ENCODE peak calls at places on chromosomes 1 and 21, in ten cellular contexts. P is astrocyte of the cerebellum; F is GM23338; G is pancreas; R is aorta; B is lower lobe of right lung; C is neuronal stem cell; E is psoas muscle; D is astrocyte of the spinal cord; L is CD8-positive, alpha-beta memory T cell. X is an unnamed sample.

GRCh38 chr1:6634278-6635052 is 9.8 kb downstream of the THAP3 start:
- DNase-seq in B (peak), R (peak), C (no peak), G (peak), F (peak), E (peak), P (no peak), D (peak), L (peak), X (no peak)

GRCh38 chr1:210800756-210801155 is 333.2 kb downstream of the KCNH1 start:
- DNase-seq in G (no peak), C (no peak), R (no peak), D (no peak), E (no peak), P (no peak), F (no peak), L (no peak), B (no peak), X (no peak)

GRCh38 chr1:3135746-3136455 is 66.9 kb downstream of the PRDM16 start:
- DNase-seq in D (no peak), G (no peak), R (no peak), B (no peak), P (no peak), C (no peak), F (peak), L (no peak), E (no peak), X (no peak)

GRCh38 chr1:66570196-66570595 is 36.2 kb downstream of the SGIP1 start:
- DNase-seq in D (no peak), R (no peak), B (no peak), C (no peak), G (no peak), F (no peak), E (no peak), L (no peak), P (no peak), X (no peak)

GRCh38 chr1:246508897-246509688 is 2.0 kb upstream of the SMYD3 start:
- DNase-seq in F (no peak), E (no peak), P (no peak), L (no peak), C (no peak), D (no peak), G (no peak), B (no peak), R (no peak), X (no peak)

GRCh38 chr1:18836654-18837053 is 22.8 kb downstream of the TAS1R2 start:
- DNase-seq in L (no peak), F (peak), C (no peak), D (no peak), B (no peak), E (no peak), P (no peak), R (peak), G (no peak), X (no peak)

GRCh38 chr1:103110701-103111100 is 2.4 kb upstream of the COL11A1 start:
- DNase-seq in E (no peak), B (no peak), G (no peak), R (no peak), P (no peak), C (peak), L (no peak), D (peak), F (no peak), X (no peak)

GRCh38 chr1:150293433-150294253 is at the start of gene MRPS21:
- DNase-seq in C (peak), P (peak), L (peak), D (peak), E (peak), G (peak), F (peak), R (peak), B (peak), X (peak)

GRCh38 chr1:40944326-40944725 is 35.2 kb upstream of the CTPS1 start:
- DNase-seq in D (peak), L (no peak), G (peak), B (no peak), C (no peak), E (no peak), R (no peak), P (peak), F (peak), X (no peak)

GRCh38 chr1:98405581-98406059 is 255.9 kb upstream of the SNX7 start:
- DNase-seq in C (no peak), R (no peak), L (no peak), E (no peak), G (no peak), D (peak), B (no peak), P (no peak), F (no peak), X (no peak)

GRCh38 chr1:55825486-55825885 is 610.3 kb upstream of the USP24 start:
- DNase-seq in G (no peak), D (no peak), F (no peak), R (no peak), L (no peak), C (no peak), B (no peak), E (no peak), P (no peak), X (no peak)

GRCh38 chr1:12437629-12438028 is 180.4 kb downstream of the DHRS3 start:
- DNase-seq in R (no peak), D (no peak), E (no peak), C (no peak), P (no peak), L (no peak), G (no peak), F (no peak), B (no peak), X (no peak)

GRCh38 chr21:18499761-18500376 is 96.3 kb upstream of the TMPRSS15 start:
- DNase-seq in P (peak), E (no peak), G (no peak), C (peak), B (no peak), D (peak), F (peak), L (peak), R (no peak), X (no peak)

GRCh38 chr1:29793101-29793546 is 556.8 kb downstream of the PTPRU start:
- DNase-seq in F (peak), L (no peak), B (peak), G (peak), R (peak), E (peak), C (peak), D (peak), P (peak), X (peak)

GRCh38 chr1:238451006-238451405 is 560.3 kb upstream of the ZP4 start:
- DNase-seq in G (no peak), B (no peak), L (no peak), F (no peak), R (no peak), E (no peak), D (no peak), P (no peak), C (no peak), X (no peak)

GRCh38 chr1:21508580-21509350 is 458 bp upstream of the ALPL start:
- DNase-seq in G (peak), C (peak), E (peak), B (peak), D (no peak), P (no peak), F (peak), R (peak), L (peak), X (peak)

GRCh38 chr1:245380790-245381535 is 226.2 kb downstream of the KIF26B start:
- DNase-seq in G (no peak), R (no peak), C (peak), B (no peak), P (no peak), E (no peak), L (no peak), D (peak), F (peak), X (no peak)

GRCh38 chr1:226405411-226405988 is 2.4 kb downstream of the PARP1 start:
- DNase-seq in D (no peak), G (no peak), R (no peak), F (peak), B (no peak), P (no peak), C (no peak), L (no peak), E (no peak), X (no peak)

GRCh38 chr1:220551001-220551400 is 23.1 kb downstream of the MARK1 start:
- DNase-seq in E (no peak), D (no peak), R (no peak), G (no peak), P (no peak), B (no peak), C (no peak), L (no peak), F (no peak), X (no peak)

GRCh38 chr1:25820247-25821111 is 725 bp downstream of the MTFR1L start:
- DNase-seq in R (no peak), F (peak), B (peak), P (no peak), C (no peak), G (peak), L (peak), D (peak), E (peak), X (peak)

GRCh38 chr1:178870944-178871343 is at the start of gene ANGPTL1:
- DNase-seq in L (no peak), P (peak), F (peak), G (no peak), C (peak), D (peak), R (no peak), E (no peak), B (no peak), X (no peak)

GRCh38 chr1:109231085-109231484 is 17.4 kb downstream of the SARS1 start:
- DNase-seq in E (no peak), R (no peak), F (no peak), G (no peak), D (no peak), P (no peak), B (no peak), L (no peak), C (no peak), X (no peak)

GRCh38 chr21:46605759-46606426 is 1.0 kb upstream of the S100B start:
- DNase-seq in L (peak), C (no peak), R (peak), B (peak), P (no peak), F (no peak), D (no peak), E (peak), G (no peak), X (peak)

GRCh38 chr1:218759795-218760194 is 413.9 kb upstream of the LYPLAL1 start:
- DNase-seq in C (no peak), B (no peak), G (no peak), P (no peak), D (no peak), R (no peak), E (no peak), F (no peak), L (no peak), X (no peak)

GRCh38 chr1:30758785-30759380 is 1.3 kb upstream of the LAPTM5 start:
- DNase-seq in E (no peak), F (peak), P (no peak), B (no peak), R (no peak), L (no peak), G (no peak), C (no peak), D (no peak), X (no peak)

GRCh38 chr21:44723177-44724131 is 12.1 kb upstream of the TSPEAR start:
- DNase-seq in F (peak), P (no peak), D (no peak), R (peak), G (no peak), B (no peak), C (no peak), E (no peak), L (peak), X (peak)

GRCh38 chr1:32115496-32115895 is 7.6 kb downstream of the KPNA6 start:
- DNase-seq in L (no peak), D (no peak), E (no peak), B (no peak), F (no peak), P (no peak), R (no peak), C (no peak), G (no peak), X (no peak)

GRCh38 chr1:67053785-67054759 is at the start of gene SLC35D1:
- DNase-seq in P (no peak), E (peak), G (peak), C (peak), F (peak), B (peak), R (peak), D (peak), L (peak), X (peak)

GRCh38 chr1:235790123-235790522 is 76.6 kb downstream of the LYST start:
- DNase-seq in R (no peak), L (no peak), G (no peak), E (no peak), F (no peak), D (no peak), B (no peak), C (no peak), P (no peak), X (no peak)

GRCh38 chr1:19734472-19734999 is 65.2 kb downstream of the TMCO4 start:
- DNase-seq in L (no peak), R (peak), C (no peak), G (no peak), F (no peak), D (peak), E (no peak), B (no peak), P (peak), X (no peak)

GRCh38 chr21:17370750-17371325 is 142.0 kb upstream of the CXADR start:
- DNase-seq in D (no peak), F (peak), P (no peak), G (no peak), E (no peak), R (no peak), C (no peak), B (no peak), L (no peak), X (no peak)

GRCh38 chr21:44338971-44339910 is at the start of gene CFAP410:
- DNase-seq in R (peak), L (peak), G (peak), B (peak), F (peak), P (peak), D (peak), C (peak), E (peak), X (peak)

GRCh38 chr1:85085417-85085816 is 37.1 kb upstream of the MCOLN3 start:
- DNase-seq in L (no peak), F (no peak), P (no peak), G (no peak), D (no peak), E (no peak), R (no peak), B (no peak), C (no peak), X (no peak)

GRCh38 chr1:11341881-11342552 is 69.0 kb downstream of the UBIAD1 start:
- DNase-seq in F (no peak), E (no peak), P (no peak), G (no peak), R (no peak), D (no peak), B (no peak), C (no peak), L (no peak), X (no peak)

GRCh38 chr1:8026153-8026975 is at the start of gene ERRFI1:
- DNase-seq in E (peak), F (peak), D (peak), R (peak), B (peak), L (peak), G (peak), P (peak), C (peak), X (peak)

GRCh38 chr1:59994302-59995198 is 68.0 kb upstream of the CYP2J2 start:
- DNase-seq in B (no peak), P (peak), C (no peak), G (no peak), L (no peak), D (peak), R (no peak), F (no peak), E (no peak), X (no peak)

GRCh38 chr1:3454811-3455618 is 550 bp downstream of the ARHGEF16 start:
- DNase-seq in B (peak), D (no peak), F (peak), G (peak), L (peak), P (no peak), R (no peak), E (peak), C (peak), X (no peak)

GRCh38 chr1:159913451-159914192 is 11.7 kb downstream of the TAGLN2 start:
- DNase-seq in D (no peak), R (peak), L (no peak), P (no peak), E (peak), B (no peak), F (peak), C (no peak), G (peak), X (no peak)

GRCh38 chr1:171566467-171566866 is 55.6 kb upstream of the MYOCOS start:
- DNase-seq in R (no peak), L (no peak), B (no peak), G (no peak), C (no peak), D (no peak), F (peak), E (no peak), P (no peak), X (no peak)

DNA sequence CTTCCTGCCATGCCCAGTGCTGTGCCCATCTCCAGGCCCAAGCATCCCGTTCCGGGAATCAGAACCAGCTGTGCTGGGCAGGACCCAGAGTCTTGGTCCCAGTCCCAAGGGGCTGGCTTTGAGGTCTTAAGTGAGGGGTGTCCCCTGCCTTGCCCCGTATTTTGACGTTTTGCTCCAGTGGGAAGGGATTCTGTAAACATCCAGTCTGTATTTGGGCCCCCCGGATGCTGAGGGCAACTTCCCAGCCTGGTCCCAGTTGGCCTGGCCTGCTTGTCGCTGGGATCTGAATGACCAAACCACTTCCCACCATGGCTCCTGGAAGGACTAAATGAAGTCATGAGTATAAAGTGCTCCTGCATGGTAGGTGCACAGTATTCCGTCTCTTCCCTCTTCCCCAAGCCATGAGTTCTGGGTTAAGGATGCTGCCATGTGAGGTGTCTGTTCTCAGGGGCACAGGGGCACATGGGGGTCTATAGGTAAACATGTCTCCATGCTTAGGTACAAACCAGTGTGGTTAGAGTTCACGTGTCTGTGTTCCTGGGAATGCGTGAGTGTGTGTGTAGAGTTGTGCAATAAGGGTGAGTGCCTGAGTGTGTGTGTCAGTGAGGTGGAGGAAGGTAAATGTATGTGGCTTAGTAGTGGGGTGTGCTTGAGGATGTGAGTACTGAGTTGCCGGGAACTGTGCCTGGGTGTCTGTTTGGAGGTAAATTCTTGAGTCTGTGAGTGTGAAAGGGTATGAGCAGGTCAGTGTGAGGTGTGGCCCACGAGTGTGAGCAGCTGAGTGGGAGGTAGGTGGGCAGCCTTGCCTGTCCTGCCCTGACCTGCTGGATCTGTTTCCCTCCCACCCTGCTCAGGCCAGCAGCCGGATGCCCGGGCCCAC is 1.5 kb downstream of the B4GALT2 start:
- DNase-seq in E (no peak), F (no peak), C (no peak), P (no peak), R (no peak), D (no peak), L (no peak), B (no peak), G (no peak), X (no peak)
- H3K4me3 ChIP-seq in E (peak), F (peak), C (peak), P (peak), R (no peak), D (peak), L (peak), B (peak), G (peak), X (no peak)

DNA sequence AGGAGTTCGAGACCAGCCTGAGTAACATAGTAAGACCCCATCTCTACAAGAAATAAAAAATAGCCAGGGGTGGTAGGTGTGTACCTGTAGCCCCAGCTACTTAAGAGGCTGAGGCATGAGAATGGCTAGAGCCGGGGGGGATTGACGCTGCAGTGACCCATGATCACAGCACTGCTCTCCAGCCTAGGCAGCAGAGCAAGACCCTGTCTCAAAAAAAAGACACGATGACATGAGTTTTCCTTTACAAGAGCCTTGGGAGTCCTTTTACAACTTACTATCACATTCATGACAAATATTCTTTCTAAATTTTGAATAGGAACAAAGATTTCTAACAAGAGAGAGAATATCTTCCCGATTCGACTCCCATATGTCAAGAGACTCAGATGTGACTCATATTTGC is 3.3 kb upstream of the BRWD1 start:
- DNase-seq in G (no peak), F (no peak), D (no peak), B (no peak), C (no peak), R (no peak), P (no peak), L (no peak), E (no peak), X (no peak)
- H3K4me3 ChIP-seq in G (no peak), F (no peak), D (no peak), B (no peak), C (no peak), R (no peak), P (no peak), L (no peak), E (no peak), X (no peak)

GRCh38 chr1:241413974-241414373 is 57.0 kb upstream of the RGS7 start:
- DNase-seq in P (no peak), L (no peak), C (no peak), G (no peak), B (no peak), D (no peak), F (no peak), E (no peak), R (no peak), X (no peak)
- H3K4me3 ChIP-seq in P (no peak), L (no peak), C (no peak), G (no peak), B (no peak), D (no peak), F (no peak), E (no peak), R (no peak), X (no peak)

DNA sequence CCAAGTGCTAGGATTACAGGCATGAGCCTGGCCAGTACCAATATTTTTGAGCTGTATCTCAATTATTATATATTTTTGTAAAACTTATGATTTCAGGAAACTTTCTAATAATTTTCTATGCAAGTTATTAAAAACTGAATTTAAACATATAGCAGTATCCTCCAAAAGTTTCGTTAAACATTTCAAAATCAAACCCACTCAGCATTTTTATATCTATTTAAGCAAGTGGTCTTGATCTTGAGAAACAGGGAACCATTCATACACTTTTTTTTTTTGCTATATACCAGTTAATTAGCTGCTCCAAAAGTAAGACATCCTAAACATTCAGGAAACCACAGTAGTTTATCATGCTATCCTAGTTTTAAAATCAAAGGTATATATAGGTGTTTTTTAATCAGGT is 22.0 kb downstream of the SHCBP1L start:
- DNase-seq in E (no peak), C (no peak), B (no peak), F (no peak), D (no peak), P (no peak), G (no peak), R (no peak), L (no peak), X (no peak)
- H3K4me3 ChIP-seq in E (no peak), C (no peak), B (no peak), F (no peak), D (no peak), P (no peak), G (no peak), R (no peak), L (no peak), X (no peak)

GRCh38 chr1:42506576-42506975 is 43.5 kb downstream of the CCDC30 start:
- DNase-seq in E (no peak), F (no peak), L (no peak), D (peak), R (no peak), C (no peak), P (no peak), B (no peak), G (no peak), X (no peak)

GRCh38 chr1:42504535-42505128 is 41.5 kb downstream of the CCDC30 start:
- DNase-seq in P (no peak), L (no peak), D (no peak), E (no peak), G (no peak), C (no peak), F (peak), R (no peak), B (no peak), X (no peak)
- H3K4me3 ChIP-seq in P (no peak), L (no peak), D (no peak), E (no peak), G (no peak), C (no peak), F (no peak), R (no peak), B (no peak), X (no peak)

GRCh38 chr1:28466226-28466778 is 39.5 kb upstream of the RCC1 start:
- DNase-seq in P (no peak), C (no peak), G (no peak), R (no peak), E (no peak), L (no peak), B (no peak), D (no peak), F (no peak), X (no peak)
- H3K4me3 ChIP-seq in P (no peak), C (no peak), G (no peak), R (no peak), E (no peak), L (no peak), B (no peak), D (no peak), F (no peak), X (no peak)